ENCODE peak calls at places on chromosomes 12 and 14, in five cellular contexts. Y, N, A, C and P are unnamed samples. For H3K4me1, the result is how much of the 10 kb centered on the place peaks cover.

GRCh38 chr12:20523658-20524057 is 155.3 kb downstream of the PDE3A start:
- DNase-seq in A (no peak), C (no peak), N (no peak), Y (no peak), P (no peak)

GRCh38 chr14:23430733-23431105 is 4.7 kb downstream of the MYH7 start:
- DNase-seq in N (no peak), A (peak), Y (no peak), C (no peak), P (peak)

GRCh38 chr12:47885012-47885501 is 19.7 kb downstream of the VDR start:
- DNase-seq in Y (peak), C (no peak), N (no peak), A (no peak), P (no peak)

GRCh38 chr14:49986344-49987014 is 93.6 kb downstream of the ARF6 start:
- DNase-seq in Y (no peak), N (no peak), A (no peak), C (no peak), P (no peak)

GRCh38 chr12:63949902-63950301 is 105.4 kb downstream of the SRGAP1 start:
- DNase-seq in Y (no peak), A (no peak), C (no peak), N (no peak), P (no peak)

GRCh38 chr14:64438181-64438839 is 27.0 kb upstream of the AKAP5 start:
- DNase-seq in A (no peak), C (no peak), Y (no peak), N (no peak), P (no peak)

GRCh38 chr12:84694111-84694510 is 218.5 kb downstream of the SLC6A15 start:
- DNase-seq in N (no peak), A (no peak), C (no peak), Y (no peak), P (no peak)

GRCh38 chr12:69266045-69266635 is 26.8 kb downstream of the CPSF6 start:
- DNase-seq in N (no peak), C (no peak), A (no peak), Y (no peak), P (no peak)

GRCh38 chr12:15719230-15719629 is 70.0 kb downstream of the EPS8 start:
- DNase-seq in N (no peak), C (no peak), A (no peak), Y (no peak), P (no peak)

GRCh38 chr14:58560208-58560607 is 77.6 kb upstream of the DACT1 start:
- DNase-seq in Y (no peak), A (no peak), N (no peak), C (no peak), P (no peak)

GRCh38 chr12:11577658-11578260 is 71.7 kb upstream of the ETV6 start:
- DNase-seq in C (no peak), A (no peak), Y (no peak), N (no peak), P (no peak)

GRCh38 chr14:95311752-95312151 is 8.0 kb downstream of the CLMN start:
- DNase-seq in C (no peak), N (no peak), Y (no peak), A (peak), P (no peak)

GRCh38 chr12:106126441-106127288 is 12.1 kb downstream of the NUAK1 start:
- DNase-seq in Y (no peak), N (no peak), C (peak), A (no peak), P (no peak)

GRCh38 chr12:6950401-6950801 is 755 bp upstream of the PTPN6 start:
- DNase-seq in N (peak), C (no peak), A (peak), Y (no peak), P (no peak)

GRCh38 chr12:11810160-11810559 is 160.7 kb downstream of the ETV6 start:
- DNase-seq in N (no peak), C (no peak), Y (no peak), A (no peak), P (no peak)

GRCh38 chr14:92789457-92790089 is 4.5 kb upstream of the GOLGA5 start:
- DNase-seq in A (no peak), Y (no peak), N (no peak), C (no peak), P (no peak)

GRCh38 chr14:22898302-22898894 is 15.4 kb downstream of the REM2 start:
- DNase-seq in C (peak), Y (no peak), N (no peak), A (no peak), P (no peak)

GRCh38 chr14:76045773-76046172 is 60.2 kb downstream of the IFT43 start:
- DNase-seq in Y (no peak), N (no peak), A (no peak), C (no peak), P (no peak)

GRCh38 chr14:24971255-24971654 is 78.7 kb downstream of the STXBP6 start:
- DNase-seq in A (no peak), N (no peak), C (no peak), Y (no peak), P (no peak)

GRCh38 chr14:32805979-32806378 is 132.7 kb upstream of the NPAS3 start:
- DNase-seq in Y (no peak), A (no peak), N (no peak), C (no peak), P (no peak)

GRCh38 chr14:73237786-73238261 is 518 bp downstream of the PAPLN start:
- DNase-seq in A (no peak), N (no peak), C (no peak), Y (no peak), P (no peak)

GRCh38 chr12:89946518-89946917 is 237.9 kb upstream of the ATP2B1 start:
- DNase-seq in Y (no peak), N (no peak), A (no peak), C (no peak), P (no peak)

GRCh38 chr12:25013061-25013460 is 64.2 kb upstream of the BCAT1 start:
- DNase-seq in Y (no peak), N (no peak), A (no peak), C (no peak), P (no peak)

GRCh38 chr12:105083551-105084105 is 630 bp downstream of the ALDH1L2 start:
- DNase-seq in A (peak), N (peak), C (peak), Y (peak), P (peak)

GRCh38 chr14:54489318-54489683 is 521 bp upstream of the GMFB start:
- DNase-seq in N (no peak), A (no peak), Y (no peak), C (no peak), P (no peak)

GRCh38 chr14:54488318-54488645 is 498 bp downstream of the GMFB start:
- DNase-seq in N (no peak), C (no peak), A (no peak), Y (no peak), P (no peak)

GRCh38 chr14:54488646-54489317 is at the start of gene GMFB:
- DNase-seq in Y (peak), N (peak), C (peak), A (peak), P (peak)

GRCh38 chr14:54486685-54487084 is 2.1 kb downstream of the GMFB start:
- DNase-seq in N (no peak), C (no peak), Y (no peak), A (no peak), P (no peak)

DNA sequence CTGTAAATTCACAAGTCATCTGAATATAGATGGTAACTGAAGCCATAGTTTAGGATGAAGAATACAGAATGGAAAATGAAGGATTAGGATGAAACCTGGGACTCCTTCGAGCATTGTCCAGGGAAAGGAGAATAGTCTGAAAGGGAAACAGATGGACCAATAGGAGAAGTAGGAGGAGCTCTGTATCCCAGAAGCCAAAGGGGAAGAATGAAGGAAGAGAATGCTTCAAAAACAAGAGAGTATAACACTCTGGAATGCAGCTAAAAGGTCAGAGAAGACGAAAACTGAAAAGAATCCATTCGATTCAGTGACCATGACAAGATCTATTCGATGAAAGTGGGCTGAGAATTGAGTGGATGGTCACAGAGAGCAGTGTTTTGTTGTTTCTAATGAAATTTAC is 1.0 kb downstream of the GMFB start:
- DNase-seq in N (no peak), C (no peak), Y (no peak), A (no peak), P (no peak)
- H3K4me1 ChIP-seq in N (under half), C (under half), Y (under half), A (under half), P (under half)

GRCh38 chr14:94052662-94053061 is 26.5 kb downstream of the OTUB2 start:
- DNase-seq in C (no peak), Y (no peak), N (no peak), A (no peak), P (no peak)

GRCh38 chr14:94051779-94052178 is 25.6 kb downstream of the OTUB2 start:
- DNase-seq in A (peak), C (no peak), N (no peak), Y (no peak), P (no peak)

GRCh38 chr14:94049625-94050023 is 23.5 kb downstream of the OTUB2 start:
- DNase-seq in A (no peak), C (no peak), N (no peak), Y (peak), P (no peak)

GRCh38 chr14:94050231-94050880 is 24.2 kb downstream of the OTUB2 start:
- DNase-seq in C (no peak), N (peak), Y (peak), A (peak), P (no peak)

DNA sequence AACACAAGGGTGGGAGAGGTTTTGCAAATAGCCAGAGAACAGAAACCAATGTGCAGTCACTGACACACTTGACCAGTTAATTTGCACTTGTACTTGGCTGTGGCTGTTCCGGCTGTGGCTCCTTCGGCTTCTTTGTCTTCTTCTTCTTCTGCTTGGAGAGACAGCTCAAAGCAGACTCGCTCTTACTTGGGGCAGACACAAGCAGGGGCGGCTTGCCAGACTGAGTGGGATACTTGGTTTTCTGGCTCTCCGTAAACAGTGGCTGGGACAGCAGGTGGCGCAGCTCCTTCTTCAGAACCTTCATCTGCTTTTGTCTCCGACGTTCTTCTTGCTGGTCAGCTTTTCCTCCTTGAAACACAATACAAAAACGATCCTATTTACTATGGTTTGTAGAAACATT is 25.0 kb downstream of the OTUB2 start:
- DNase-seq in Y (peak), C (peak), A (no peak), N (no peak), P (peak)
- TF ChIP-seq CTCF in Y (peak), C (peak), A (no peak), N (peak), P (peak)

GRCh38 chr12:44546037-44546436 is 330.1 kb downstream of the NELL2 start:
- DNase-seq in C (no peak), A (no peak), Y (no peak), N (no peak), P (no peak)
- H3K4me1 ChIP-seq in C (under half), A (under half), Y (under half), N (under half), P (under half)

DNA sequence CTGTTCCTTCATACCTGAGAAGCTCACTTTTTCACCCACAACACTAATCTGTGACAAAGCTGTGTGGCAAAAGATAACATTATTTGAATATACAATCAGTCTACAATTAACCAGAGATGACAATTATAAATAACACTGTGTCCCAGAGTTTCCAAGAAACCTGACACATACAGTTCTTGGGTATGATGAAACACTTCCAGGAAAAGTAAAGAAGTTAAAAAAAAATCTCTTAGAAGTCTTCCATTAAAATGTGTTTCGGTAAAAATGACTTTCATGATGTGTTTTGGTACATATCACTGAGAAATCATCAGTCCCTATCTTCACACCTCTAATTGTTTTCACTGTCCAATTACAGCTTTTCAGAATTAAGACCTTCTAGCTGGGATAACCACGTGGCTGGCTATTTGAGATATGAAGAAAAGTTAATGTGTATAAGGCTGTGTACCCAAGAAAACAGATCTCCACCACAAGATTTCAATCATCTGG is 390.2 kb downstream of the SOX5 start:
- DNase-seq in A (no peak), Y (no peak), C (no peak), N (no peak), P (no peak)
- TF ChIP-seq CTCF in A (no peak), Y (no peak), C (no peak), N (no peak), P (no peak)

DNA sequence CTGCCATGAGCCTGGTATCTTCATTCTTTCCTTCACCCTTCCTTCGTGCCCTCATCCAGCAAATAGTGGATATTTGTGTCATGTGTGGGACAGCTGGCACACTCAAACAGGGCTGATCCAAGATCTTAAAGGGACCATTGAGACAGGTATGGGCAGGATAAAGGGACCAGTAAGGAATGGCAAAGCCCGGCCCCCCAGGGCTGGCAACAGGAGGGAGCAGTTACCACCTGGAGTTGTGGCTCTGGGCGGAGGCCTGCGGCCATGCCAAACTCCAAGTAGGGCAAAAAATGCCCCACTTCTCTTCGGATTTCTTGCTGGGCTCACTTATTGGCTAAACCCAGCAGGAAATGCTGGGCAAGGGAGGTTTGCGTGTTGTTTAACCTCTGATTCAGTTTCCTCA is 2.1 kb downstream of the OGFOD2 start:
- DNase-seq in N (no peak), C (no peak), A (no peak), Y (no peak), P (no peak)
- H3K4me1 ChIP-seq in N (under half), C (under half), A (under half), Y (under half), P (under half)

GRCh38 chr12:97336896-97337751 is 125.5 kb upstream of the RMST start:
- DNase-seq in Y (no peak), N (no peak), A (no peak), C (no peak), P (no peak)

GRCh38 chr12:97335093-97335492 is 127.5 kb upstream of the RMST start:
- DNase-seq in Y (no peak), C (no peak), A (no peak), N (no peak), P (no peak)
- TF ChIP-seq CTCF in Y (no peak), C (no peak), A (no peak), N (no peak), P (no peak)

GRCh38 chr12:2806700-2807099 is 5.8 kb upstream of the ITFG2 start:
- DNase-seq in N (no peak), A (no peak), C (no peak), Y (no peak), P (no peak)
- H3K4me1 ChIP-seq in N (under half), A (under half), C (under half), Y (under half), P (under half)

DNA sequence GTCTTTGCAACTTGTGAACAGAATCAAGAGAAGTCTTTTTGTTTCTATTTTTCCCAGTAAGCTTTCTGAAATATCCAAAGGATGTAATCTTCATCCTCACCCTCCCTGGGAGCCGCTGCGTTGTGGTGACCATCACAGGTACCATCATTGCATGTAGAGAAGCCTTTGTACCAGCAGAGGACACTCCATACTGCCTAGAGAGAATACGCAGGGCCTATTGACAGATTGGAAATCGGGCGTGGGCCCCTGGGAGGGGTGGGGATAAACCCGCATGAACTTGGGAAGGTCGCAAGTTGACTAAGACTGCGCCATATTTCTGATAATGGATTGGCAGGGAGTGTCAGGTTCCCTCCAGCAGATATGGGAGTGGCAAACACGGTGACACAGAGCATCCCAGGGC is 12.7 kb downstream of the KRT1 start:
- DNase-seq in C (no peak), Y (no peak), A (no peak), N (no peak), P (no peak)
- TF ChIP-seq CTCF in C (no peak), Y (peak), A (peak), N (no peak), P (peak)

DNA sequence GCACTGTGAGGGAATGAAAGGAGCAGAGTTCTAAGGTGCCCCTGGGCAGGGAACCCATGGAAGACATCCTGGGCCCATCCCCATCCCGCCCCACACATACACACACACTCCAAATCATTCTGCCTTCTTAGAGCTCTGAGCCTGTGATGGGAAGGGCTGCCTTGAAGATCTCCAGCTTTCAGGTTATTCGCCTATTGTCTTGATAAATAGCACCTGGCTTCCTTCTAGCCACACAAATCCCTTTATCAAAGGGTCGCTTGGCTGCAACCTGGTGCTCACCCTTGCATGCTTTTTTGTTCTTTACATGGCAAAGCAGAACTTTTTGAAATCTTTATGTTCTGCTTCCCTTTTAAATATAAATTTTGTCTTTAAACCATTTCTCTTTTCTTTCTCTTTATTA is 112.2 kb upstream of the TMTC1 start:
- DNase-seq in A (no peak), Y (no peak), C (no peak), N (no peak), P (no peak)
- H3K4me1 ChIP-seq in A (under half), Y (under half), C (under half), N (under half), P (under half)